ENCODE peak calls at places on chromosomes 12 and 14, in nine cellular contexts. One of them, this sample, is unnamed.

GRCh38 chr14:68797180-68797670 is 4.4 kb upstream of the ZFP36L1 start:
- DNase-seq in HCT116: no peak
- DNase-seq in body of pancreas: no peak
- DNase-seq in left ventricle myocardium inferior: no peak
- DNase-seq in heart left ventricle: no peak
- DNase-seq in uterus: no peak
- DNase-seq in psoas muscle: no peak
- DNase-seq in ovary: no peak
- DNase-seq in natural killer cell: no peak
- DNase-seq in this sample: no peak

GRCh38 chr12:119229837-119230236 is 51.1 kb downstream of the HSPB8 start:
- DNase-seq in heart left ventricle: peak; percentile 52
- DNase-seq in left ventricle myocardium inferior: peak; percentile 35
- DNase-seq in body of pancreas: no peak
- DNase-seq in ovary: no peak
- DNase-seq in uterus: no peak
- DNase-seq in psoas muscle: peak; percentile 30
- DNase-seq in natural killer cell: no peak
- DNase-seq in HCT116: peak; percentile 59
- DNase-seq in this sample: no peak

GRCh38 chr14:62692490-62693106 is 352.7 kb downstream of the KCNH5 start:
- DNase-seq in body of pancreas: no peak
- DNase-seq in natural killer cell: no peak
- DNase-seq in left ventricle myocardium inferior: no peak
- DNase-seq in HCT116: no peak
- DNase-seq in uterus: no peak
- DNase-seq in psoas muscle: no peak
- DNase-seq in heart left ventricle: no peak
- DNase-seq in ovary: no peak
- DNase-seq in this sample: no peak

GRCh38 chr12:47774664-47775063 is 1.6 kb downstream of the SLC48A1 start:
- DNase-seq in psoas muscle: peak; percentile 16
- DNase-seq in HCT116: no peak
- DNase-seq in uterus: no peak
- DNase-seq in heart left ventricle: no peak
- DNase-seq in ovary: no peak
- DNase-seq in body of pancreas: no peak
- DNase-seq in left ventricle myocardium inferior: no peak
- DNase-seq in natural killer cell: no peak
- DNase-seq in this sample: no peak

GRCh38 chr12:122834229-122834920 is 882 bp upstream of the HIP1R start:
- DNase-seq in psoas muscle: no peak
- DNase-seq in heart left ventricle: peak; percentile 54
- DNase-seq in HCT116: peak; percentile 35
- DNase-seq in ovary: peak; percentile 36
- DNase-seq in natural killer cell: no peak
- DNase-seq in left ventricle myocardium inferior: no peak
- DNase-seq in body of pancreas: peak; percentile 55
- DNase-seq in uterus: no peak
- DNase-seq in this sample: no peak

GRCh38 chr14:57712101-57712500 is 153.8 kb downstream of the SLC35F4 start:
- DNase-seq in heart left ventricle: no peak
- DNase-seq in HCT116: no peak
- DNase-seq in psoas muscle: no peak
- DNase-seq in left ventricle myocardium inferior: no peak
- DNase-seq in natural killer cell: no peak
- DNase-seq in uterus: no peak
- DNase-seq in ovary: no peak
- DNase-seq in body of pancreas: no peak
- DNase-seq in this sample: no peak

GRCh38 chr12:22631863-22632463 is 7.0 kb downstream of the ETNK1 start:
- DNase-seq in natural killer cell: no peak
- DNase-seq in ovary: no peak
- DNase-seq in left ventricle myocardium inferior: no peak
- DNase-seq in uterus: no peak
- DNase-seq in body of pancreas: no peak
- DNase-seq in heart left ventricle: no peak
- DNase-seq in psoas muscle: no peak
- DNase-seq in HCT116: no peak
- DNase-seq in this sample: no peak

GRCh38 chr14:20331048-20331613 is 1.9 kb downstream of the CCNB1IP1 start:
- DNase-seq in natural killer cell: no peak
- DNase-seq in ovary: no peak
- DNase-seq in uterus: no peak
- DNase-seq in body of pancreas: no peak
- DNase-seq in heart left ventricle: no peak
- DNase-seq in HCT116: no peak
- DNase-seq in psoas muscle: no peak
- DNase-seq in left ventricle myocardium inferior: no peak
- DNase-seq in this sample: no peak

GRCh38 chr12:27572486-27573255 is 48.7 kb downstream of the PPFIBP1 start:
- DNase-seq in ovary: no peak
- DNase-seq in HCT116: no peak
- DNase-seq in uterus: no peak
- DNase-seq in natural killer cell: no peak
- DNase-seq in psoas muscle: no peak
- DNase-seq in heart left ventricle: no peak
- DNase-seq in body of pancreas: no peak
- DNase-seq in left ventricle myocardium inferior: no peak
- DNase-seq in this sample: no peak

GRCh38 chr12:130482448-130482847 is 144.8 kb downstream of the PIWIL1 start:
- DNase-seq in psoas muscle: no peak
- DNase-seq in HCT116: no peak
- DNase-seq in ovary: no peak
- DNase-seq in body of pancreas: no peak
- DNase-seq in left ventricle myocardium inferior: no peak
- DNase-seq in natural killer cell: no peak
- DNase-seq in uterus: no peak
- DNase-seq in heart left ventricle: no peak
- DNase-seq in this sample: no peak

GRCh38 chr12:15592934-15593333 is 196.3 kb downstream of the EPS8 start:
- DNase-seq in body of pancreas: no peak
- DNase-seq in HCT116: no peak
- DNase-seq in uterus: no peak
- DNase-seq in heart left ventricle: no peak
- DNase-seq in psoas muscle: no peak
- DNase-seq in natural killer cell: no peak
- DNase-seq in ovary: no peak
- DNase-seq in left ventricle myocardium inferior: no peak
- DNase-seq in this sample: no peak
- TF ChIP-seq CTCF in body of pancreas: no peak
- TF ChIP-seq CTCF in HCT116: peak; percentile 46
- TF ChIP-seq CTCF in uterus: no peak
- TF ChIP-seq CTCF in heart left ventricle: no peak
- TF ChIP-seq CTCF in psoas muscle: no peak
- TF ChIP-seq CTCF in natural killer cell: no peak
- TF ChIP-seq CTCF in ovary: no peak
- TF ChIP-seq CTCF in left ventricle myocardium inferior: no peak
- TF ChIP-seq CTCF in this sample: peak; percentile 23

GRCh38 chr12:55845785-55846496 is 3.2 kb upstream of the MMP19 start:
- DNase-seq in body of pancreas: no peak
- DNase-seq in psoas muscle: no peak
- DNase-seq in HCT116: no peak
- DNase-seq in uterus: no peak
- DNase-seq in left ventricle myocardium inferior: no peak
- DNase-seq in heart left ventricle: peak; percentile 45
- DNase-seq in natural killer cell: no peak
- DNase-seq in ovary: no peak
- DNase-seq in this sample: no peak

GRCh38 chr12:55847603-55848329 is 5.0 kb upstream of the MMP19 start:
- DNase-seq in body of pancreas: peak; percentile 91
- DNase-seq in uterus: peak; percentile 95
- DNase-seq in natural killer cell: no peak
- DNase-seq in left ventricle myocardium inferior: peak; percentile 89
- DNase-seq in HCT116: no peak
- DNase-seq in ovary: peak; percentile 92
- DNase-seq in psoas muscle: peak; percentile 90
- DNase-seq in heart left ventricle: peak; percentile 93
- DNase-seq in this sample: peak; percentile 94

GRCh38 chr12:55849616-55850015 is 6.9 kb upstream of the MMP19 start:
- DNase-seq in heart left ventricle: no peak
- DNase-seq in left ventricle myocardium inferior: no peak
- DNase-seq in body of pancreas: no peak
- DNase-seq in ovary: no peak
- DNase-seq in psoas muscle: no peak
- DNase-seq in HCT116: no peak
- DNase-seq in uterus: no peak
- DNase-seq in natural killer cell: no peak
- DNase-seq in this sample: no peak

GRCh38 chr12:55845349-55845748 is 2.6 kb upstream of the MMP19 start:
- DNase-seq in heart left ventricle: no peak
- DNase-seq in left ventricle myocardium inferior: no peak
- DNase-seq in HCT116: no peak
- DNase-seq in ovary: no peak
- DNase-seq in uterus: no peak
- DNase-seq in psoas muscle: no peak
- DNase-seq in natural killer cell: no peak
- DNase-seq in body of pancreas: no peak
- DNase-seq in this sample: no peak

GRCh38 chr12:55847033-55847432 is 4.3 kb upstream of the MMP19 start:
- DNase-seq in body of pancreas: peak; percentile 67
- DNase-seq in heart left ventricle: no peak
- DNase-seq in HCT116: no peak
- DNase-seq in uterus: peak; percentile 50
- DNase-seq in natural killer cell: no peak
- DNase-seq in left ventricle myocardium inferior: no peak
- DNase-seq in psoas muscle: peak; percentile 35
- DNase-seq in ovary: no peak
- DNase-seq in this sample: no peak
- TF ChIP-seq CTCF in body of pancreas: no peak
- TF ChIP-seq CTCF in heart left ventricle: no peak
- TF ChIP-seq CTCF in HCT116: no peak
- TF ChIP-seq CTCF in uterus: no peak
- TF ChIP-seq CTCF in natural killer cell: no peak
- TF ChIP-seq CTCF in left ventricle myocardium inferior: no peak
- TF ChIP-seq CTCF in psoas muscle: no peak
- TF ChIP-seq CTCF in ovary: no peak
- TF ChIP-seq CTCF in this sample: no peak

GRCh38 chr14:97164014-97164413 is 366.8 kb downstream of the VRK1 start:
- DNase-seq in heart left ventricle: no peak
- DNase-seq in HCT116: no peak
- DNase-seq in natural killer cell: no peak
- DNase-seq in body of pancreas: no peak
- DNase-seq in uterus: no peak
- DNase-seq in psoas muscle: no peak
- DNase-seq in left ventricle myocardium inferior: no peak
- DNase-seq in ovary: no peak
- DNase-seq in this sample: no peak
- TF ChIP-seq CTCF in heart left ventricle: no peak
- TF ChIP-seq CTCF in HCT116: peak; percentile 28
- TF ChIP-seq CTCF in natural killer cell: no peak
- TF ChIP-seq CTCF in body of pancreas: no peak
- TF ChIP-seq CTCF in uterus: no peak
- TF ChIP-seq CTCF in psoas muscle: no peak
- TF ChIP-seq CTCF in left ventricle myocardium inferior: no peak
- TF ChIP-seq CTCF in ovary: no peak
- TF ChIP-seq CTCF in this sample: no peak

DNA sequence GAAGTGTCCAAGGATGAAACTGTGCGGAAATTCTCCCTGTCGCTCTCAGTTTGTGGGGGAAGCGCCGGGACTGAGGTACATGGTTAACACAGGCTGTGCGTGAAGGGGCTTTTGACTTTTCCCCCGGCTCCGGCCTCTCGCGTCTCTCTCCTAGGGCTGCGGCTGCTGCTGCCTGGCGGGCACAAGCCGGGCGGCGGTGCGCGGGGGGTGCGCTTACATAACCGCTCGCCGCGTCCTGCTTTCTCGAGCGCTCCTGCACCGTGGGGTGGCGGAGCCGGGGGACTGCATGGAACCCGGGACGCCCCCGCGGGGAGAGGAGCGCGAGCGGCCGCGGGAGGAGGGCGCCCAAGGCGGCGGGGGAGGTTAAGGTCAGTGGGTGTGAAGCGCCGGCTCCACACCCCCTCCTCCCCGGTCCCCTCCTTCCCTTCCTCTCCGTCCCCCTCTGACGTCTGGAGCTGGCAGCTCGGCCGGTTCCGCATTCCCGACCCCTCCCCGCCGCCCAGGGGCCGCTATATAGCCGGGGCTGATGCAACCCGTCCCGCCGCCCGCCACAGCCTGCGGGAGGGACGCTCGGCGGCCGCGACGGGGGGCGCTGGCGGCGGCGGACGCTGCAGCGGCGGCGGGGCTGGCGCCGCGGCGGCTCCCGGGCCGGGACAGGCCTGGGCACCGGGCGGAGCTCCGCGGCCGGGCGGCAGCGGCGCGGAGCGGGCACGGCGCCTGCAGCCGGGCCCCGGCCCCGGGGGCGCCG is at the start of gene JDP2:
- DNase-seq in natural killer cell: peak; percentile 40
- DNase-seq in body of pancreas: peak; percentile 94
- DNase-seq in uterus: peak; percentile 93
- DNase-seq in left ventricle myocardium inferior: peak; percentile 97
- DNase-seq in HCT116: peak; percentile 22
- DNase-seq in heart left ventricle: peak; percentile 97
- DNase-seq in ovary: peak; percentile 92
- DNase-seq in psoas muscle: peak; percentile 95
- DNase-seq in this sample: peak; percentile 94
- TF ChIP-seq CTCF in natural killer cell: no peak
- TF ChIP-seq CTCF in body of pancreas: no peak
- TF ChIP-seq CTCF in uterus: peak; percentile 15
- TF ChIP-seq CTCF in left ventricle myocardium inferior: peak; percentile 47
- TF ChIP-seq CTCF in HCT116: no peak
- TF ChIP-seq CTCF in heart left ventricle: peak; percentile 8
- TF ChIP-seq CTCF in ovary: no peak
- TF ChIP-seq CTCF in psoas muscle: peak; percentile 23
- TF ChIP-seq CTCF in this sample: no peak

This sample was measured in osteocyte.